ENCODE peak calls at places on chromosomes 1 and 21, in nine cellular contexts. I is right cardiac atrium; B is GM04504; Z is islet precursor cell; T is ascending aorta; G is stimulated activated CD4-positive, alpha-beta T cell treated with anti-CD3 and anti-CD28 coated beads, Interleukin-2, amount 100 ng/mL, for 24 hours; H is heart left ventricle; Y is CD8-positive, alpha-beta T cell; P is psoas muscle. U is an unnamed sample.

GRCh38 chr1:22517936-22518335 is 45.4 kb upstream of the EPHA8 start:
- DNase-seq in P (no peak), I (no peak), B (no peak), Y (no peak), G (no peak), T (no peak), Z (no peak), H (no peak), U (no peak)

GRCh38 chr1:928825-929661 is 5.3 kb downstream of the SAMD11 start:
- DNase-seq in Z (no peak), H (no peak), T (no peak), B (no peak), I (no peak), P (no peak), G (no peak), Y (no peak), U (no peak)

GRCh38 chr1:51518730-51519047 is 377 bp downstream of the EPS15 start:
- DNase-seq in B (no peak), Z (no peak), P (peak; percentile 51), T (no peak), Y (no peak), I (peak; percentile 53), G (peak; percentile 50), H (peak; percentile 57), U (no peak)

GRCh38 chr1:202122639-202123335 is at the start of gene GPR37L1:
- DNase-seq in P (peak; percentile 50), I (peak; percentile 72), Z (peak; percentile 94), B (no peak), T (no peak), G (no peak), Y (no peak), H (no peak), U (peak; percentile 64)

GRCh38 chr1:21249940-21250493 is 40.2 kb downstream of the ECE1 start:
- DNase-seq in I (no peak), T (no peak), G (no peak), Z (no peak), Y (no peak), H (no peak), B (no peak), P (no peak), U (no peak)

GRCh38 chr1:80448081-80448480 is 1352.7 kb upstream of the ADGRL2 start:
- DNase-seq in Z (no peak), Y (no peak), P (no peak), I (no peak), G (no peak), H (no peak), B (no peak), T (no peak), U (no peak)

GRCh38 chr1:111990878-111991760 is 1.7 kb upstream of the KCND3 start:
- DNase-seq in B (no peak), I (peak; percentile 84), G (no peak), Z (peak; percentile 77), H (peak; percentile 70), P (peak; percentile 66), Y (no peak), T (no peak), U (peak; percentile 60)

GRCh38 chr1:204587621-204588020 is 71.4 kb downstream of the MDM4 start:
- DNase-seq in P (no peak), Y (no peak), T (no peak), Z (no peak), G (no peak), B (no peak), I (no peak), H (no peak), U (no peak)

GRCh38 chr1:168202941-168203654 is 22.7 kb upstream of the SFT2D2 start:
- DNase-seq in Z (peak; percentile 76), Y (no peak), B (peak; percentile 87), T (no peak), H (no peak), P (peak; percentile 19), G (no peak), I (no peak), U (peak; percentile 95)

GRCh38 chr1:53498555-53499142 is 39.5 kb downstream of the DMRTB1 start:
- DNase-seq in H (no peak), Y (no peak), T (no peak), G (no peak), P (no peak), I (no peak), Z (no peak), B (peak; percentile 42), U (no peak)

GRCh38 chr21:45381865-45382697 is 22.9 kb upstream of the COL18A1 start:
- DNase-seq in G (no peak), T (no peak), P (peak; percentile 9), Y (no peak), H (peak; percentile 11), Z (peak; percentile 51), B (no peak), I (no peak), U (no peak)

GRCh38 chr1:38258085-38258484 is 211.5 kb upstream of the POU3F1 start:
- DNase-seq in B (no peak), Z (no peak), H (no peak), I (no peak), Y (no peak), T (no peak), G (no peak), P (no peak), U (no peak)

GRCh38 chr1:66022904-66023620 is 230.4 kb downstream of the PDE4B start:
- DNase-seq in Y (no peak), I (no peak), G (no peak), H (no peak), Z (no peak), P (no peak), B (no peak), T (no peak), U (no peak)

GRCh38 chr1:102879439-102879993 is 228.8 kb downstream of the COL11A1 start:
- DNase-seq in P (no peak), T (no peak), H (no peak), I (no peak), Z (no peak), B (peak; percentile 59), Y (no peak), G (no peak), U (peak; percentile 78)

GRCh38 chr1:159197767-159198557 is 6.7 kb upstream of the ACKR1 start:
- DNase-seq in G (peak; percentile 58), H (peak; percentile 48), B (peak; percentile 50), I (peak; percentile 65), T (peak; percentile 19), P (peak; percentile 44), Y (no peak), Z (peak; percentile 89), U (peak; percentile 86)

GRCh38 chr21:38804617-38805281 is 980 bp upstream of the ETS2 start:
- DNase-seq in H (peak; percentile 84), Z (peak; percentile 75), T (no peak), I (peak; percentile 78), P (peak; percentile 81), G (peak; percentile 44), Y (no peak), B (no peak), U (peak; percentile 51)

GRCh38 chr1:226679853-226680516 is 59.1 kb downstream of the ITPKB start:
- DNase-seq in Z (peak; percentile 98), I (peak; percentile 87), B (no peak), P (peak; percentile 85), T (no peak), G (peak; percentile 83), H (peak; percentile 91), Y (peak; percentile 51), U (no peak)

GRCh38 chr1:155859234-155859829 is at the start of gene SYT11:
- DNase-seq in P (peak; percentile 94), Y (peak; percentile 79), Z (peak; percentile 95), G (peak; percentile 95), B (peak; percentile 94), T (peak; percentile 85), I (peak; percentile 95), H (peak; percentile 96), U (peak; percentile 96)

GRCh38 chr1:13517193-13517812 is 3.5 kb upstream of the LRRC38 start:
- DNase-seq in H (no peak), T (no peak), B (no peak), I (no peak), G (no peak), Y (no peak), Z (peak; percentile 77), P (no peak), U (peak; percentile 56)

U was measured in SK-MEL-5.